ENCODE peak calls at places on chromosome 6, in nine cellular contexts. J is heart left ventricle, R is aorta, C is cardiac fibroblast, Z is hepatocyte, W is heart right ventricle, D is Peyer's patch, A is fibroblast of mammary gland, B is SJSA1. Q is an unnamed sample.

GRCh38 chr6:33813960-33814662 is 10.3 kb upstream of the MLN start:
- DNase-seq in J (no peak), B (no peak), D (no peak), R (peak), W (no peak), Z (no peak), A (no peak), C (no peak), Q (no peak)

GRCh38 chr6:110949679-110950285 is 8.7 kb upstream of the GTF3C6 start:
- DNase-seq in A (peak), D (peak), W (no peak), J (no peak), R (no peak), C (peak), Z (peak), B (peak), Q (peak)

GRCh38 chr6:35258858-35259193 is 709 bp upstream of the ZNF76 start:
- DNase-seq in C (no peak), D (no peak), Z (peak), R (no peak), J (no peak), W (peak), A (peak), B (no peak), Q (peak)

GRCh38 chr6:701696-702479 is 8.9 kb upstream of the EXOC2 start:
- DNase-seq in W (no peak), B (no peak), Z (no peak), A (no peak), D (no peak), R (no peak), C (no peak), J (no peak), Q (no peak)

GRCh38 chr6:21264288-21264818 is 329.2 kb upstream of the SOX4 start:
- DNase-seq in R (no peak), Z (peak), C (no peak), W (no peak), B (no peak), J (no peak), D (no peak), A (no peak), Q (no peak)

GRCh38 chr6:31822038-31822821 is 5.3 kb upstream of the HSPA1B start:
- DNase-seq in W (peak), J (peak), R (peak), D (peak), C (peak), Z (peak), A (peak), B (peak), Q (no peak)

GRCh38 chr6:157070403-157071107 is 252.8 kb downstream of the TMEM242 start:
- DNase-seq in B (no peak), W (no peak), A (no peak), D (no peak), Z (no peak), J (no peak), C (no peak), R (no peak), Q (no peak)

GRCh38 chr6:4805553-4806307 is 29.5 kb downstream of the CDYL start:
- DNase-seq in D (peak), C (peak), J (peak), W (peak), A (peak), B (peak), Z (peak), R (no peak), Q (no peak)

GRCh38 chr6:128167552-128167951 is 266.7 kb upstream of the THEMIS start:
- DNase-seq in D (no peak), W (no peak), J (no peak), B (no peak), A (peak), C (no peak), R (no peak), Z (no peak), Q (no peak)

GRCh38 chr6:116476021-116476678 is 15.0 kb downstream of the CALHM6 start:
- DNase-seq in C (peak), B (no peak), Z (no peak), W (no peak), A (peak), R (no peak), J (no peak), D (peak), Q (peak)

GRCh38 chr6:72849346-72849745 is 227.5 kb downstream of the KCNQ5 start:
- DNase-seq in J (no peak), C (no peak), A (no peak), Z (no peak), W (no peak), D (no peak), R (no peak), B (no peak), Q (no peak)

GRCh38 chr6:21500894-21501293 is 92.7 kb upstream of the SOX4 start:
- DNase-seq in Z (no peak), A (no peak), W (no peak), R (no peak), B (no peak), D (peak), C (no peak), J (no peak), Q (peak)

GRCh38 chr6:30645989-30646388 is 944 bp upstream of the C6orf136 start:
- DNase-seq in J (no peak), W (no peak), A (no peak), B (no peak), D (no peak), C (no peak), Z (no peak), R (no peak), Q (no peak)

GRCh38 chr6:36863670-36864540 is 10.7 kb downstream of the PPIL1 start:
- DNase-seq in W (no peak), J (no peak), A (no peak), R (no peak), D (no peak), C (no peak), B (no peak), Z (no peak), Q (no peak)

GRCh38 chr6:145544031-145544430 is 191.3 kb downstream of the EPM2A start:
- DNase-seq in Z (peak), R (no peak), C (peak), J (peak), D (no peak), B (no peak), A (peak), W (no peak), Q (no peak)

GRCh38 chr6:80622641-80623040 is 516.2 kb downstream of the BCKDHB start:
- DNase-seq in W (peak), D (no peak), R (no peak), B (no peak), A (no peak), J (peak), Z (no peak), C (no peak), Q (no peak)

GRCh38 chr6:34890526-34890910 is 1.5 kb downstream of the ANKS1A start:
- DNase-seq in R (no peak), B (no peak), C (no peak), Z (no peak), J (no peak), W (no peak), D (no peak), A (no peak), Q (no peak)

GRCh38 chr6:131755597-131755996 is 44.8 kb upstream of the CTAGE9 start:
- DNase-seq in W (no peak), B (no peak), C (peak), R (no peak), D (no peak), Z (no peak), J (no peak), A (peak), Q (no peak)

GRCh38 chr6:42619963-42620362 is 56.1 kb downstream of the UBR2 start:
- DNase-seq in J (no peak), D (no peak), Z (no peak), B (no peak), A (no peak), C (no peak), W (no peak), R (no peak), Q (peak)

GRCh38 chr6:135025775-135026174 is 28.8 kb downstream of the HBS1L start:
- DNase-seq in W (no peak), D (no peak), Z (no peak), R (no peak), A (no peak), B (no peak), J (no peak), C (no peak), Q (no peak)

GRCh38 chr6:7726416-7727149 is 684 bp downstream of the BMP6 start:
- DNase-seq in B (peak), A (no peak), R (no peak), Z (peak), C (peak), W (no peak), D (no peak), J (no peak), Q (no peak)

GRCh38 chr6:39865011-39865888 is 69.0 kb downstream of the MOCS1 start:
- DNase-seq in R (peak), J (peak), Z (peak), D (peak), C (peak), A (peak), B (peak), W (peak), Q (peak)

GRCh38 chr6:44969446-44970175 is 358.5 kb upstream of the RUNX2 start:
- DNase-seq in J (no peak), A (peak), B (no peak), Z (no peak), R (no peak), C (peak), D (no peak), W (no peak), Q (no peak)

GRCh38 chr6:38443341-38443740 is 196.4 kb downstream of the BTBD9 start:
- DNase-seq in Z (no peak), R (no peak), C (no peak), D (no peak), B (no peak), W (no peak), A (peak), J (no peak), Q (no peak)

GRCh38 chr6:45156075-45156474 is 172.1 kb upstream of the RUNX2 start:
- DNase-seq in R (no peak), W (no peak), J (no peak), Z (no peak), D (no peak), A (no peak), B (no peak), C (no peak), Q (peak)

GRCh38 chr6:112443666-112444065 is 96.5 kb downstream of the RFPL4B start:
- DNase-seq in J (peak), A (peak), C (peak), B (no peak), Z (peak), D (peak), W (peak), R (no peak), Q (no peak)

GRCh38 chr6:16450285-16450684 is 211.9 kb downstream of the GMPR start:
- DNase-seq in D (no peak), R (no peak), W (no peak), A (peak), C (peak), J (no peak), B (peak), Z (peak), Q (no peak)

GRCh38 chr6:11270030-11271027 is 37.9 kb upstream of the NEDD9 start:
- DNase-seq in D (peak), W (no peak), Z (peak), A (no peak), B (peak), C (no peak), R (no peak), J (no peak), Q (no peak)

GRCh38 chr6:2790588-2790987 is 25.4 kb downstream of the WRNIP1 start:
- DNase-seq in Z (no peak), A (peak), W (no peak), D (no peak), C (peak), J (no peak), R (no peak), B (peak), Q (no peak)

GRCh38 chr6:14817068-14817467 is 428.8 kb upstream of the JARID2 start:
- DNase-seq in J (no peak), Z (no peak), A (no peak), B (no peak), C (no peak), D (peak), R (no peak), W (no peak), Q (no peak)

GRCh38 chr6:167154291-167154690 is 3.5 kb downstream of the GPR31 start:
- DNase-seq in R (no peak), A (no peak), W (no peak), B (no peak), C (no peak), Z (no peak), J (no peak), D (no peak), Q (no peak)

GRCh38 chr6:31495580-31495979 is 2.4 kb upstream of the MICB start:
- DNase-seq in R (no peak), Z (no peak), J (no peak), C (peak), A (peak), W (no peak), B (peak), D (peak), Q (no peak)

GRCh38 chr6:150233797-150234399 is 91.1 kb downstream of the PPP1R14C start:
- DNase-seq in C (no peak), A (no peak), R (no peak), Z (no peak), D (no peak), W (no peak), J (no peak), B (no peak), Q (no peak)

GRCh38 chr6:149060985-149061760 is 256.3 kb upstream of the TAB2 start:
- DNase-seq in Z (peak), W (peak), R (no peak), C (peak), D (no peak), J (peak), B (peak), A (peak), Q (no peak)

GRCh38 chr6:157755752-157756411 is 67.2 kb upstream of the SNX9 start:
- DNase-seq in D (no peak), Z (no peak), R (no peak), A (no peak), J (no peak), C (no peak), B (no peak), W (no peak), Q (no peak)

GRCh38 chr6:159973406-159973805 is 4.5 kb downstream of the IGF2R start:
- DNase-seq in C (no peak), A (peak), Z (no peak), B (no peak), D (no peak), R (no peak), J (no peak), W (no peak), Q (no peak)
- H3K4me3 ChIP-seq in C (no peak), A (no peak), Z (no peak), B (no peak), D (no peak), R (no peak), J (no peak), W (no peak), Q (no peak)

GRCh38 chr6:27601668-27602254 is 128.9 kb upstream of the ZNF184 start:
- DNase-seq in B (no peak), W (no peak), A (peak), Z (peak), C (no peak), D (no peak), J (no peak), R (no peak), Q (no peak)

GRCh38 chr6:27599859-27600532 is 127.1 kb upstream of the ZNF184 start:
- DNase-seq in B (no peak), C (no peak), A (no peak), J (no peak), Z (no peak), W (no peak), R (no peak), D (no peak), Q (no peak)

GRCh38 chr6:27608916-27609883 is 136.3 kb upstream of the ZNF184 start:
- DNase-seq in R (no peak), W (no peak), Z (peak), J (no peak), C (peak), B (no peak), A (peak), D (no peak), Q (peak)

GRCh38 chr6:27604986-27605385 is 132.1 kb upstream of the ZNF184 start:
- DNase-seq in D (no peak), R (no peak), Z (peak), J (no peak), A (peak), C (peak), B (no peak), W (no peak), Q (no peak)

GRCh38 chr6:27605401-27606342 is 132.8 kb upstream of the ZNF184 start:
- DNase-seq in Z (peak), B (peak), R (no peak), W (no peak), C (peak), A (peak), J (no peak), D (no peak), Q (no peak)
- H3K4me3 ChIP-seq in Z (peak), B (peak), R (no peak), W (no peak), C (peak), A (peak), J (no peak), D (no peak), Q (no peak)

DNA sequence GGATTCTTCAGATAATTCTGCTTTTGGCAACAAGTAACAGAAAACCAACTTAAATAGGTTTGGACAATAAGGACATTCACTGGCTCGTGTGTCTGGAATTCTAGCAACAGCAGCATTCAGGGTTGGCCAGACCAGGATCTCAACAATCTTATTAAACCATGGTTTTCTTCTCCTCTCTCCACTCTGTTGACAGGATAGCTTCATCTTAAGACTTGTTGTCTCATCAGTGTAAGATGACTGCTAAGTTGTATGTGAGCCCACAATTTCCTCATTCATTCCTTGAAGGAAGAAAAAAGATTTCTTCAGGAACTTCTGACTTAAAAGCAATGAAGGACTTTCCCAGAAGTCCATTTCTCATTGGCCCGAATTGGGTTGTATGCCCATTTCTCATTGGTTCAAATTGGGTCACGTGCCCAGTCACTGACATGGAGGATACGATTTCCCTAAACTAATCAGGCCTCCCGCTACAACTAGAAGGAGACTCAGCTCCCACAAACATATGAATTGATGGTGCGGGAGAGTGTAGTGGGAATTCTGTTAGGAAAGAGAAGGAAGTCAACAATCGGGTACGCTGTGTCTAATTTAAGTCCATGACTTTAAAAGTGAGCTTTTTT is 83.7 kb downstream of the SLC22A3 start:
- DNase-seq in C (peak), Z (peak), R (no peak), D (no peak), W (no peak), A (peak), J (no peak), B (no peak), Q (no peak)
- H3K4me3 ChIP-seq in C (no peak), Z (no peak), R (no peak), D (no peak), W (no peak), A (no peak), J (no peak), B (no peak), Q (no peak)

DNA sequence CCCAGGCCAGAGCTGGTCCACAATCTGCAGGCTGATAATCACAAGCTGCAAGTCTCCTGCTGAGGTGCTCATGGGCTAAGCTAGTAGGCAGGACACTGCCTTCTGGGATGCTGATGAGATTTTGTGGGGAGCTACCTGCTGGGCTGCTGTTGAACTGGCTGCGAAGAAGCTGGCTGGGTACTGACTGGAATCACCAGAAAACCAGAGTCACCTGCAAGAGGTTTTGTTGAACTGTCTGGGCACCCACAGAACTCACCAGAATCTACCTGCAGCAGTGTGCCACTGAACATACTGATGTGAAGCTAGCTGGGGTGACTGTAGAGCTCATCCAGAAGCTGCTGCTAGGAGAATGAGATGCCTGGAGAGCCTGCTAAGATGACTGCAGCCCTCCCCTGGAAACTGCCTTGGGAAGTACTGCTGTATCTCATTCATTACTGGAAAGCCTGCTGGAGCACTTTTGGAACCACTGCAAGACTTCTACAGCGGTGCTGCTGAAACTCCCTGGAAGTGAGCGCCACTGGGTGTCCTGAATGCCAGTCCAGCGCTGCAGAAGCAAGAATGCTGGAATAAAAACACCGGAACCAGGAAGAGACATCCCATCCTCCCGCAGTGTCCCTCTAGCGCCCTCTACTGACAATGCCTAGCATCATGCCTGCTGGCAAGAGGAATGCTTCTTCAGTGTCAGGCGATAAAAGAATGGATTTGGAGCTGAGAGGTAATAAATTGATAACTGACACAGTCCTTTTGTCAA is 64.9 kb upstream of the ARHGAP18 start:
- DNase-seq in D (peak), C (peak), J (peak), A (peak), Z (peak), W (peak), R (peak), B (peak), Q (peak)
- H3K4me3 ChIP-seq in D (no peak), C (peak), J (no peak), A (no peak), Z (no peak), W (no peak), R (no peak), B (no peak), Q (no peak)

Q was measured in Jurkat, Clone E6-1.